ENCODE peak calls at places on chromosomes 11 and 22, in seven cellular contexts. One of them, this sample, is unnamed.
A peak's percentile ranks its signal among the peaks of the same experiment; 100 is the strongest.

GRCh38 chr11:130216591-130217132 is 57.1 kb downstream of the ST14 start:
- DNase-seq in tibial nerve: no peak
- DNase-seq in upper lobe of right lung: peak; percentile 57
- DNase-seq in GM13976: no peak
- DNase-seq in GM23338: no peak
- DNase-seq in stimulated activated CD8-positive, alpha-beta memory T cell treated with anti-CD3 and anti-CD28 coated beads, Interleukin-15, amount 100 ng/mL, for 24 hours: no peak
- DNase-seq in nucleus accumbens: no peak
- DNase-seq in this sample: no peak

GRCh38 chr11:118907749-118908106 is 18.0 kb downstream of the BCL9L start:
- DNase-seq in tibial nerve: no peak
- DNase-seq in upper lobe of right lung: peak; percentile 54
- DNase-seq in GM13976: no peak
- DNase-seq in GM23338: peak; percentile 69
- DNase-seq in stimulated activated CD8-positive, alpha-beta memory T cell treated with anti-CD3 and anti-CD28 coated beads, Interleukin-15, amount 100 ng/mL, for 24 hours: no peak
- DNase-seq in nucleus accumbens: no peak
- DNase-seq in this sample: no peak

GRCh38 chr22:49979587-49980264 is 19.2 kb downstream of the PIM3 start:
- DNase-seq in tibial nerve: no peak
- DNase-seq in upper lobe of right lung: peak; percentile 64
- DNase-seq in GM13976: no peak
- DNase-seq in GM23338: peak; percentile 83
- DNase-seq in stimulated activated CD8-positive, alpha-beta memory T cell treated with anti-CD3 and anti-CD28 coated beads, Interleukin-15, amount 100 ng/mL, for 24 hours: no peak
- DNase-seq in nucleus accumbens: no peak
- DNase-seq in this sample: no peak

GRCh38 chr11:78542007-78542406 is 32.7 kb downstream of the NARS2 start:
- DNase-seq in tibial nerve: no peak
- DNase-seq in upper lobe of right lung: no peak
- DNase-seq in GM13976: peak; percentile 45
- DNase-seq in GM23338: no peak
- DNase-seq in stimulated activated CD8-positive, alpha-beta memory T cell treated with anti-CD3 and anti-CD28 coated beads, Interleukin-15, amount 100 ng/mL, for 24 hours: no peak
- DNase-seq in nucleus accumbens: no peak
- DNase-seq in this sample: no peak

GRCh38 chr11:7896026-7896785 is 34.9 kb downstream of the OR10A6 start:
- DNase-seq in tibial nerve: no peak
- DNase-seq in upper lobe of right lung: no peak
- DNase-seq in GM13976: no peak
- DNase-seq in GM23338: no peak
- DNase-seq in stimulated activated CD8-positive, alpha-beta memory T cell treated with anti-CD3 and anti-CD28 coated beads, Interleukin-15, amount 100 ng/mL, for 24 hours: no peak
- DNase-seq in nucleus accumbens: no peak
- DNase-seq in this sample: no peak

GRCh38 chr11:115926090-115926489 is 421.9 kb upstream of the CADM1 start:
- DNase-seq in tibial nerve: no peak
- DNase-seq in upper lobe of right lung: no peak
- DNase-seq in GM13976: no peak
- DNase-seq in GM23338: no peak
- DNase-seq in stimulated activated CD8-positive, alpha-beta memory T cell treated with anti-CD3 and anti-CD28 coated beads, Interleukin-15, amount 100 ng/mL, for 24 hours: no peak
- DNase-seq in nucleus accumbens: no peak
- DNase-seq in this sample: no peak

GRCh38 chr11:70729949-70730348 is 331.6 kb downstream of the CTTN start:
- DNase-seq in tibial nerve: no peak
- DNase-seq in upper lobe of right lung: no peak
- DNase-seq in GM13976: no peak
- DNase-seq in GM23338: no peak
- DNase-seq in stimulated activated CD8-positive, alpha-beta memory T cell treated with anti-CD3 and anti-CD28 coated beads, Interleukin-15, amount 100 ng/mL, for 24 hours: no peak
- DNase-seq in nucleus accumbens: no peak
- DNase-seq in this sample: no peak

GRCh38 chr11:131760191-131760951 is 390.0 kb downstream of the NTM start:
- DNase-seq in tibial nerve: no peak
- DNase-seq in upper lobe of right lung: no peak
- DNase-seq in GM13976: no peak
- DNase-seq in GM23338: peak; percentile 87
- DNase-seq in stimulated activated CD8-positive, alpha-beta memory T cell treated with anti-CD3 and anti-CD28 coated beads, Interleukin-15, amount 100 ng/mL, for 24 hours: no peak
- DNase-seq in nucleus accumbens: peak; percentile 10
- DNase-seq in this sample: no peak

GRCh38 chr11:124277207-124277606 is 21.0 kb downstream of the OR8G5 start:
- DNase-seq in tibial nerve: no peak
- DNase-seq in upper lobe of right lung: no peak
- DNase-seq in GM13976: no peak
- DNase-seq in GM23338: no peak
- DNase-seq in stimulated activated CD8-positive, alpha-beta memory T cell treated with anti-CD3 and anti-CD28 coated beads, Interleukin-15, amount 100 ng/mL, for 24 hours: no peak
- DNase-seq in nucleus accumbens: no peak
- DNase-seq in this sample: no peak

GRCh38 chr11:83063073-83063754 is 8.5 kb downstream of the RAB30 start:
- DNase-seq in tibial nerve: no peak
- DNase-seq in upper lobe of right lung: no peak
- DNase-seq in GM13976: peak; percentile 56
- DNase-seq in GM23338: peak; percentile 28
- DNase-seq in stimulated activated CD8-positive, alpha-beta memory T cell treated with anti-CD3 and anti-CD28 coated beads, Interleukin-15, amount 100 ng/mL, for 24 hours: no peak
- DNase-seq in nucleus accumbens: no peak
- DNase-seq in this sample: no peak

GRCh38 chr11:71327156-71328085 is 75.0 kb upstream of the SHANK2 start:
- DNase-seq in tibial nerve: no peak
- DNase-seq in upper lobe of right lung: peak; percentile 49
- DNase-seq in GM13976: no peak
- DNase-seq in GM23338: no peak
- DNase-seq in stimulated activated CD8-positive, alpha-beta memory T cell treated with anti-CD3 and anti-CD28 coated beads, Interleukin-15, amount 100 ng/mL, for 24 hours: no peak
- DNase-seq in nucleus accumbens: no peak
- DNase-seq in this sample: no peak

GRCh38 chr11:44634401-44635281 is 69.2 kb downstream of the CD82 start:
- DNase-seq in tibial nerve: no peak
- DNase-seq in upper lobe of right lung: peak; percentile 74
- DNase-seq in GM13976: peak; percentile 15
- DNase-seq in GM23338: peak; percentile 84
- DNase-seq in stimulated activated CD8-positive, alpha-beta memory T cell treated with anti-CD3 and anti-CD28 coated beads, Interleukin-15, amount 100 ng/mL, for 24 hours: no peak
- DNase-seq in nucleus accumbens: peak; percentile 86
- DNase-seq in this sample: no peak

This sample was measured in SIG-M5.